ENCODE peak calls at places on chromosomes 7 and 10, in ten cellular contexts. One of them, this sample, is unnamed.

GRCh38 chr10:1567742-1568495 is 169.4 kb downstream of the ADARB2 start:
- DNase-seq in astrocyte of the spinal cord: no peak
- DNase-seq in stimulated activated CD4-positive, alpha-beta T cell treated with anti-CD3 and anti-CD28 coated beads, Interleukin-15, amount 100 ng/mL, for 48 hours: no peak
- DNase-seq in NCI-H748 treated with DMSO at 0.1 percent for 48 hours: no peak
- DNase-seq in GM06990: no peak
- DNase-seq in AG08395: no peak
- DNase-seq in NCI-H1930: no peak
- DNase-seq in effector CD8-positive, alpha-beta T cell: no peak
- DNase-seq in AG04450: no peak
- DNase-seq in NCI-H510A treated with DMSO at 0.1 percent for 48 hours: no peak
- DNase-seq in this sample: no peak

GRCh38 chr10:12531305-12531738 is 182.0 kb downstream of the CAMK1D start:
- DNase-seq in stimulated activated CD4-positive, alpha-beta T cell treated with anti-CD3 and anti-CD28 coated beads, Interleukin-15, amount 100 ng/mL, for 48 hours: no peak
- DNase-seq in NCI-H510A treated with DMSO at 0.1 percent for 48 hours: no peak
- DNase-seq in astrocyte of the spinal cord: no peak
- DNase-seq in NCI-H1930: no peak
- DNase-seq in effector CD8-positive, alpha-beta T cell: no peak
- DNase-seq in AG04450: no peak
- DNase-seq in AG08395: no peak
- DNase-seq in NCI-H748 treated with DMSO at 0.1 percent for 48 hours: no peak
- DNase-seq in GM06990: no peak
- DNase-seq in this sample: no peak

GRCh38 chr10:118800920-118801319 is 46.1 kb upstream of the CACUL1 start:
- DNase-seq in AG08395: peak
- DNase-seq in NCI-H748 treated with DMSO at 0.1 percent for 48 hours: no peak
- DNase-seq in astrocyte of the spinal cord: peak
- DNase-seq in stimulated activated CD4-positive, alpha-beta T cell treated with anti-CD3 and anti-CD28 coated beads, Interleukin-15, amount 100 ng/mL, for 48 hours: no peak
- DNase-seq in effector CD8-positive, alpha-beta T cell: no peak
- DNase-seq in AG04450: no peak
- DNase-seq in NCI-H1930: no peak
- DNase-seq in GM06990: no peak
- DNase-seq in NCI-H510A treated with DMSO at 0.1 percent for 48 hours: no peak
- DNase-seq in this sample: no peak

GRCh38 chr10:35797187-35797586 is 155.1 kb upstream of the FZD8 start:
- DNase-seq in stimulated activated CD4-positive, alpha-beta T cell treated with anti-CD3 and anti-CD28 coated beads, Interleukin-15, amount 100 ng/mL, for 48 hours: no peak
- DNase-seq in NCI-H748 treated with DMSO at 0.1 percent for 48 hours: no peak
- DNase-seq in GM06990: no peak
- DNase-seq in NCI-H510A treated with DMSO at 0.1 percent for 48 hours: no peak
- DNase-seq in NCI-H1930: no peak
- DNase-seq in effector CD8-positive, alpha-beta T cell: no peak
- DNase-seq in AG08395: no peak
- DNase-seq in astrocyte of the spinal cord: peak
- DNase-seq in AG04450: no peak
- DNase-seq in this sample: no peak

GRCh38 chr7:106421181-106421762 is 136.5 kb upstream of the NAMPT start:
- DNase-seq in NCI-H510A treated with DMSO at 0.1 percent for 48 hours: peak
- DNase-seq in astrocyte of the spinal cord: peak
- DNase-seq in effector CD8-positive, alpha-beta T cell: no peak
- DNase-seq in stimulated activated CD4-positive, alpha-beta T cell treated with anti-CD3 and anti-CD28 coated beads, Interleukin-15, amount 100 ng/mL, for 48 hours: no peak
- DNase-seq in NCI-H748 treated with DMSO at 0.1 percent for 48 hours: no peak
- DNase-seq in GM06990: no peak
- DNase-seq in AG04450: peak
- DNase-seq in NCI-H1930: no peak
- DNase-seq in AG08395: peak
- DNase-seq in this sample: no peak

GRCh38 chr10:14670551-14671240 is 104.0 kb downstream of the FAM107B start:
- DNase-seq in GM06990: no peak
- DNase-seq in NCI-H510A treated with DMSO at 0.1 percent for 48 hours: no peak
- DNase-seq in astrocyte of the spinal cord: peak
- DNase-seq in effector CD8-positive, alpha-beta T cell: no peak
- DNase-seq in NCI-H748 treated with DMSO at 0.1 percent for 48 hours: no peak
- DNase-seq in AG04450: peak
- DNase-seq in NCI-H1930: no peak
- DNase-seq in AG08395: peak
- DNase-seq in stimulated activated CD4-positive, alpha-beta T cell treated with anti-CD3 and anti-CD28 coated beads, Interleukin-15, amount 100 ng/mL, for 48 hours: no peak
- DNase-seq in this sample: no peak

GRCh38 chr10:14879055-14879800 is 562 bp downstream of the SUV39H2 start:
- DNase-seq in AG08395: no peak
- DNase-seq in AG04450: no peak
- DNase-seq in GM06990: no peak
- DNase-seq in NCI-H748 treated with DMSO at 0.1 percent for 48 hours: no peak
- DNase-seq in stimulated activated CD4-positive, alpha-beta T cell treated with anti-CD3 and anti-CD28 coated beads, Interleukin-15, amount 100 ng/mL, for 48 hours: peak
- DNase-seq in NCI-H510A treated with DMSO at 0.1 percent for 48 hours: peak
- DNase-seq in NCI-H1930: no peak
- DNase-seq in astrocyte of the spinal cord: no peak
- DNase-seq in effector CD8-positive, alpha-beta T cell: peak
- DNase-seq in this sample: no peak

GRCh38 chr10:49559476-49559875 is 20.6 kb upstream of the ERCC6 start:
- DNase-seq in NCI-H510A treated with DMSO at 0.1 percent for 48 hours: no peak
- DNase-seq in stimulated activated CD4-positive, alpha-beta T cell treated with anti-CD3 and anti-CD28 coated beads, Interleukin-15, amount 100 ng/mL, for 48 hours: no peak
- DNase-seq in effector CD8-positive, alpha-beta T cell: no peak
- DNase-seq in NCI-H1930: no peak
- DNase-seq in AG08395: no peak
- DNase-seq in AG04450: no peak
- DNase-seq in GM06990: no peak
- DNase-seq in NCI-H748 treated with DMSO at 0.1 percent for 48 hours: no peak
- DNase-seq in astrocyte of the spinal cord: no peak
- DNase-seq in this sample: no peak

GRCh38 chr10:110396284-110396651 is 91.5 kb upstream of the SMNDC1 start:
- DNase-seq in astrocyte of the spinal cord: no peak
- DNase-seq in AG08395: no peak
- DNase-seq in AG04450: no peak
- DNase-seq in NCI-H510A treated with DMSO at 0.1 percent for 48 hours: no peak
- DNase-seq in GM06990: no peak
- DNase-seq in NCI-H1930: no peak
- DNase-seq in NCI-H748 treated with DMSO at 0.1 percent for 48 hours: no peak
- DNase-seq in effector CD8-positive, alpha-beta T cell: no peak
- DNase-seq in stimulated activated CD4-positive, alpha-beta T cell treated with anti-CD3 and anti-CD28 coated beads, Interleukin-15, amount 100 ng/mL, for 48 hours: no peak
- DNase-seq in this sample: no peak